ENCODE peak calls at places on chromosomes 5 and 9, in six cellular contexts. One of them, this sample, is unnamed.

GRCh38 chr5:22965960-22966359 is 112.8 kb upstream of the CDH12 start:
- DNase-seq in IMR-90: no peak
- DNase-seq in mesendoderm: no peak
- DNase-seq in mesenchymal stem cell: no peak
- DNase-seq in H9: no peak
- DNase-seq in H1: no peak
- DNase-seq in this sample: no peak

GRCh38 chr9:10366171-10366779 is 246.5 kb downstream of the PTPRD start:
- DNase-seq in IMR-90: peak
- DNase-seq in mesendoderm: peak
- DNase-seq in mesenchymal stem cell: peak
- DNase-seq in H9: no peak
- DNase-seq in H1: no peak
- DNase-seq in this sample: peak

GRCh38 chr5:158648631-158649030 is 451.1 kb downstream of the EBF1 start:
- DNase-seq in IMR-90: no peak
- DNase-seq in mesendoderm: no peak
- DNase-seq in mesenchymal stem cell: no peak
- DNase-seq in H9: no peak
- DNase-seq in H1: no peak
- DNase-seq in this sample: no peak

GRCh38 chr9:18335825-18336224 is 138.1 kb upstream of the ADAMTSL1 start:
- DNase-seq in IMR-90: no peak
- DNase-seq in mesendoderm: no peak
- DNase-seq in mesenchymal stem cell: no peak
- DNase-seq in H9: no peak
- DNase-seq in H1: no peak
- DNase-seq in this sample: no peak

GRCh38 chr5:178312900-178313299 is 80.3 kb upstream of the PHYKPL start:
- DNase-seq in IMR-90: no peak
- DNase-seq in mesendoderm: no peak
- DNase-seq in mesenchymal stem cell: peak
- DNase-seq in H9: no peak
- DNase-seq in H1: no peak
- DNase-seq in this sample: no peak

GRCh38 chr9:72551306-72551705 is 29.9 kb downstream of the TMC1 start:
- DNase-seq in IMR-90: no peak
- DNase-seq in mesendoderm: no peak
- DNase-seq in mesenchymal stem cell: no peak
- DNase-seq in H9: no peak
- DNase-seq in H1: no peak
- DNase-seq in this sample: no peak

GRCh38 chr5:1661311-1661710 is 137.6 kb upstream of the LPCAT1 start:
- DNase-seq in IMR-90: no peak
- DNase-seq in mesendoderm: no peak
- DNase-seq in mesenchymal stem cell: no peak
- DNase-seq in H9: no peak
- DNase-seq in H1: no peak
- DNase-seq in this sample: no peak

GRCh38 chr5:168434746-168435321 is 51.4 kb upstream of the RARS1 start:
- DNase-seq in IMR-90: peak
- DNase-seq in mesendoderm: no peak
- DNase-seq in mesenchymal stem cell: no peak
- DNase-seq in H9: no peak
- DNase-seq in H1: no peak
- DNase-seq in this sample: no peak

GRCh38 chr9:89405832-89406231 is 87.5 kb downstream of the SECISBP2 start:
- DNase-seq in IMR-90: no peak
- DNase-seq in mesendoderm: no peak
- DNase-seq in mesenchymal stem cell: no peak
- DNase-seq in H9: no peak
- DNase-seq in H1: no peak
- DNase-seq in this sample: no peak

GRCh38 chr9:36763778-36764177 is 191.1 kb downstream of the MELK start:
- DNase-seq in IMR-90: no peak
- DNase-seq in mesendoderm: no peak
- DNase-seq in mesenchymal stem cell: no peak
- DNase-seq in H9: no peak
- DNase-seq in H1: no peak
- DNase-seq in this sample: no peak
- H3K23ac ChIP-seq in IMR-90: no peak
- H3K23ac ChIP-seq in mesendoderm: no peak
- H3K23ac ChIP-seq in mesenchymal stem cell: no peak
- H3K23ac ChIP-seq in H9: no peak
- H3K23ac ChIP-seq in H1: no peak
- H3K23ac ChIP-seq in this sample: peak

GRCh38 chr5:150764530-150764929 is 5.7 kb upstream of the DCTN4 start:
- DNase-seq in IMR-90: no peak
- DNase-seq in mesendoderm: no peak
- DNase-seq in mesenchymal stem cell: no peak
- DNase-seq in H9: no peak
- DNase-seq in H1: no peak
- DNase-seq in this sample: no peak
- H3K23ac ChIP-seq in IMR-90: no peak
- H3K23ac ChIP-seq in mesendoderm: no peak
- H3K23ac ChIP-seq in mesenchymal stem cell: no peak
- H3K23ac ChIP-seq in H9: no peak
- H3K23ac ChIP-seq in H1: no peak
- H3K23ac ChIP-seq in this sample: no peak

GRCh38 chr9:100354121-100354800 is 1.5 kb upstream of the TEX10 start:
- DNase-seq in IMR-90: no peak
- DNase-seq in mesendoderm: peak
- DNase-seq in mesenchymal stem cell: no peak
- DNase-seq in H9: no peak
- DNase-seq in H1: no peak
- DNase-seq in this sample: no peak

GRCh38 chr9:100364013-100364412 is 11.3 kb upstream of the TEX10 start:
- DNase-seq in IMR-90: no peak
- DNase-seq in mesendoderm: no peak
- DNase-seq in mesenchymal stem cell: no peak
- DNase-seq in H9: no peak
- DNase-seq in H1: no peak
- DNase-seq in this sample: no peak

GRCh38 chr9:100355561-100355960 is 2.8 kb upstream of the TEX10 start:
- DNase-seq in IMR-90: no peak
- DNase-seq in mesendoderm: no peak
- DNase-seq in mesenchymal stem cell: peak
- DNase-seq in H9: no peak
- DNase-seq in H1: no peak
- DNase-seq in this sample: no peak

GRCh38 chr9:100359057-100359456 is 6.3 kb upstream of the TEX10 start:
- DNase-seq in IMR-90: no peak
- DNase-seq in mesendoderm: no peak
- DNase-seq in mesenchymal stem cell: no peak
- DNase-seq in H9: no peak
- DNase-seq in H1: no peak
- DNase-seq in this sample: no peak
- H3K23ac ChIP-seq in IMR-90: no peak
- H3K23ac ChIP-seq in mesendoderm: no peak
- H3K23ac ChIP-seq in mesenchymal stem cell: no peak
- H3K23ac ChIP-seq in H9: no peak
- H3K23ac ChIP-seq in H1: no peak
- H3K23ac ChIP-seq in this sample: no peak

GRCh38 chr5:133466551-133467324 is 145.6 kb downstream of the FSTL4 start:
- DNase-seq in IMR-90: no peak
- DNase-seq in mesendoderm: peak
- DNase-seq in mesenchymal stem cell: no peak
- DNase-seq in H9: no peak
- DNase-seq in H1: no peak
- DNase-seq in this sample: no peak
- H3K23ac ChIP-seq in IMR-90: no peak
- H3K23ac ChIP-seq in mesendoderm: no peak
- H3K23ac ChIP-seq in mesenchymal stem cell: no peak
- H3K23ac ChIP-seq in H9: no peak
- H3K23ac ChIP-seq in H1: no peak
- H3K23ac ChIP-seq in this sample: peak

DNA sequence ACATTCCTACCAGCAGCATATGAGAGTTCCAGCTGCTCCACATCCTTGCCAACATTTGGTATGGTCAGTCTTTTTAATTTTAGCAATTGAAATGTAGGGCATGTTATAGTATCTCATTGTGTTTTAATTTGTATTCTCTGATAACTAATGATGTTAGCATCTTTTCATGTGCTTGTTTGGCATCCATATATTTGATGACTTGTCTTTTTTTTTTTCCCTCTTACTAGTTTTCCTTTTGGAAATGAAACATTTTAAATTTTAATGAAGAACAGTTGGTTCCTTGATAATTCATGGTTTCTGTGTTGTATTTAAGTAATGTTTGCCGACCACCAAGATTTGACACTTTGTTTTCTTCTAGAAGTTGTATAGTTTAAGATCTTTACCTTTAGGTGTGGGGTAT is 8.8 kb downstream of the OGN start:
- DNase-seq in IMR-90: no peak
- DNase-seq in mesendoderm: no peak
- DNase-seq in mesenchymal stem cell: no peak
- DNase-seq in H9: no peak
- DNase-seq in H1: no peak
- DNase-seq in this sample: no peak
- H3K23ac ChIP-seq in IMR-90: no peak
- H3K23ac ChIP-seq in mesendoderm: no peak
- H3K23ac ChIP-seq in mesenchymal stem cell: no peak
- H3K23ac ChIP-seq in H9: no peak
- H3K23ac ChIP-seq in H1: no peak
- H3K23ac ChIP-seq in this sample: no peak

DNA sequence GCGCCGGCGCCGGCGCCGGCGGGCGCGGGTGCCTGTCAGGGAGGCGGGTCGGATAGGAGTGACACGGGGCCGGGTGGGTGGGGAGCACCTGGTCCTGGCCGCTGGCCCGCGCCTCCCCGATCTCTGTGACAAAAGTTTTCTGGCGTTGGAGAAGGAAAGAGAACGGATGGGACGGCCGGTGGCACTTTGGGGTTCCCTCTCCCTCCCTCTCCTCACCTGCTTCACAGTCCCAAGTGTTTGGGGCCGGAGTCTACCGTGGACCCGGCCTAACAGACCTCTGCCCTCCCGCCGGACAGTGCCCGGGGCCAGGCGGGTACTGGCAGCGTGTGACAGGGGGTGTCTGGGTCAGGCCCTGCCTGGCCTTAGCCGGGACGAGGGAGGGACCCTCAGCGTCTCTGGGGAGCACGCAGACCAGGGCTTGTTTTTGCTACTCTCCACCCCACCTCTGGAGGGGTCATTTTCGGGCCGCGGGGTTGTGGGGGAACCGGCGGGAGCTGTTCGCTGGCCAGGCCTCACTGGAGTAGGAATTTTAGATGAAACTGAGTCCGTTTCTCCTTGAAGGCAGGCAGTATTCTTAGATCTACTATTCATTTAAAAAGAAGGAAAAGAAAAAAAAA is 1.7 kb downstream of the PRDM6 start:
- DNase-seq in IMR-90: no peak
- DNase-seq in mesendoderm: peak
- DNase-seq in mesenchymal stem cell: no peak
- DNase-seq in H9: peak
- DNase-seq in H1: no peak
- DNase-seq in this sample: no peak
- H3K23ac ChIP-seq in IMR-90: no peak
- H3K23ac ChIP-seq in mesendoderm: no peak
- H3K23ac ChIP-seq in mesenchymal stem cell: peak
- H3K23ac ChIP-seq in H9: no peak
- H3K23ac ChIP-seq in H1: no peak
- H3K23ac ChIP-seq in this sample: no peak

GRCh38 chr9:77834898-77835505 is 186.9 kb upstream of the GNA14 start:
- DNase-seq in IMR-90: no peak
- DNase-seq in mesendoderm: no peak
- DNase-seq in mesenchymal stem cell: no peak
- DNase-seq in H9: no peak
- DNase-seq in H1: no peak
- DNase-seq in this sample: no peak
- H3K23ac ChIP-seq in IMR-90: no peak
- H3K23ac ChIP-seq in mesendoderm: no peak
- H3K23ac ChIP-seq in mesenchymal stem cell: no peak
- H3K23ac ChIP-seq in H9: peak
- H3K23ac ChIP-seq in H1: peak
- H3K23ac ChIP-seq in this sample: no peak

DNA sequence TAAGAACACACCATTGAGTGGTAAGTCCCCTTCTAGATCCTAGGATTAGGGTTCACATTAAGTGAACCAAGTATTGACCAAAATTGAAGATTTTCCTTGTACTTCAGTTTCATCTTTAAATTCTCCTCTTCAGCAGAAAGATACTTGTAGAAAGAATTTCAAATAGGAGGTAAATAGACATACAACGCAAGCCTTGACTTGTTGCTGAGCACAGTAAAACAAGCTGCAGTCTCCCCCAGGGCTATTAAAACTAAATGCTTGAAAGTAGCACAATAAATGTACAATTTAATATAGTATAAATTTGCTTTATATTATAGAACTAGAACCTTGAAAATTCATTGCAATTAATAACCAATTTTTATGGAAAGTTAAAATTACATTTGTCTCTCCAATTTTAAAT is 170.1 kb upstream of the TARS1 start:
- DNase-seq in IMR-90: no peak
- DNase-seq in mesendoderm: no peak
- DNase-seq in mesenchymal stem cell: no peak
- DNase-seq in H9: no peak
- DNase-seq in H1: no peak
- DNase-seq in this sample: no peak
- H3K23ac ChIP-seq in IMR-90: no peak
- H3K23ac ChIP-seq in mesendoderm: no peak
- H3K23ac ChIP-seq in mesenchymal stem cell: no peak
- H3K23ac ChIP-seq in H9: no peak
- H3K23ac ChIP-seq in H1: no peak
- H3K23ac ChIP-seq in this sample: no peak

GRCh38 chr5:10707198-10708187 is 53.5 kb downstream of the DAP start:
- DNase-seq in IMR-90: peak
- DNase-seq in mesendoderm: no peak
- DNase-seq in mesenchymal stem cell: no peak
- DNase-seq in H9: no peak
- DNase-seq in H1: no peak
- DNase-seq in this sample: no peak
- H3K23ac ChIP-seq in IMR-90: peak
- H3K23ac ChIP-seq in mesendoderm: no peak
- H3K23ac ChIP-seq in mesenchymal stem cell: peak
- H3K23ac ChIP-seq in H9: peak
- H3K23ac ChIP-seq in H1: no peak
- H3K23ac ChIP-seq in this sample: peak

DNA sequence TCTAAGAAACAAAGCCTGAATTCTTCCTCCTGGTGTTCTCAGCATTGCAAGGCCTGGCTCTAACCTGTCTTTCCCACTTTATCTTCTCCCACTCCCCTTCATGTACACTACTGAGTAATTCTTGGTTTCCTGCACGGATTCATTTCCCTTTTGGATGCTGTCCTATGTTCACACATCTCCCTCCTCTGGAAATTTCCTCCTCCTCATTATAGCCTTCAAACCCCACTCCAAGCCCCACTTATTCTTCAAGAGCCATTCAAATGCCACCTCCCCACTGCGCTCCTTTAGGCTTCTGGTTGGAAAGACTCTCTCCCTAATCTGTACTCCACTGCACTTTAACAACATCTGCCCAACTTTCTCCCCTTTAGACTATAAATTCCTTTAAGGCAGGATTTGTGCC is 28.2 kb upstream of the C5orf63 start:
- DNase-seq in IMR-90: no peak
- DNase-seq in mesendoderm: no peak
- DNase-seq in mesenchymal stem cell: no peak
- DNase-seq in H9: no peak
- DNase-seq in H1: no peak
- DNase-seq in this sample: no peak
- H3K23ac ChIP-seq in IMR-90: no peak
- H3K23ac ChIP-seq in mesendoderm: no peak
- H3K23ac ChIP-seq in mesenchymal stem cell: no peak
- H3K23ac ChIP-seq in H9: no peak
- H3K23ac ChIP-seq in H1: no peak
- H3K23ac ChIP-seq in this sample: no peak

This sample was measured in neuronal stem cell.